ENCODE peak calls at places on chromosomes 12 and 14, in five cellular contexts. I, Y, C, V and T are unnamed samples.

GRCh38 chr14:50099335-50099734 is 17.0 kb downstream of the VCPKMT start:
- DNase-seq in C (no peak), V (peak; percentile 33), I (peak; percentile 61), Y (no peak), T (no peak)

GRCh38 chr14:59510001-59510400 is 25.7 kb downstream of the JKAMP start:
- DNase-seq in I (no peak), C (no peak), Y (no peak), V (no peak), T (no peak)

GRCh38 chr12:77679701-77680100 is 151.0 kb upstream of the NAV3 start:
- DNase-seq in I (no peak), V (no peak), C (no peak), Y (no peak), T (no peak)

GRCh38 chr14:98692832-98693231 is 579.2 kb downstream of the BCL11B start:
- DNase-seq in Y (no peak), I (no peak), C (no peak), V (no peak), T (no peak)

GRCh38 chr14:25050494-25051170 is 685 bp upstream of the STXBP6 start:
- DNase-seq in V (peak; percentile 92), Y (no peak), C (no peak), I (peak; percentile 88), T (no peak)

GRCh38 chr14:36300337-36300736 is 20.1 kb downstream of the MBIP start:
- DNase-seq in C (no peak), Y (no peak), I (peak; percentile 45), V (peak; percentile 47), T (no peak)

GRCh38 chr12:32444895-32445294 is 45.5 kb downstream of the FGD4 start:
- DNase-seq in C (peak; percentile 63), V (peak; percentile 46), I (peak; percentile 88), Y (peak; percentile 95), T (no peak)

GRCh38 chr14:75011356-75012097 is 8.8 kb downstream of the EIF2B2 start:
- DNase-seq in I (peak; percentile 83), Y (peak; percentile 48), V (peak; percentile 87), C (peak; percentile 17), T (no peak)

GRCh38 chr12:116876151-116876869 is 4.9 kb downstream of the HRK start:
- DNase-seq in V (no peak), C (no peak), Y (no peak), I (peak; percentile 27), T (no peak)

GRCh38 chr12:46351138-46351537 is 21.4 kb downstream of the SLC38A2 start:
- DNase-seq in I (no peak), Y (no peak), V (no peak), C (no peak), T (no peak)

GRCh38 chr12:13435535-13435934 is 239.0 kb downstream of the EMP1 start:
- DNase-seq in I (no peak), Y (no peak), C (no peak), V (no peak), T (no peak)

GRCh38 chr12:18160901-18161300 is 70.9 kb upstream of the RERGL start:
- DNase-seq in C (peak; percentile 22), Y (no peak), V (no peak), I (no peak), T (no peak)

GRCh38 chr12:42163913-42164312 is 19.2 kb upstream of the GXYLT1 start:
- DNase-seq in I (no peak), Y (no peak), V (no peak), C (no peak), T (no peak)

GRCh38 chr12:57609091-57609780 is 2.0 kb upstream of the ARHGEF25 start:
- DNase-seq in Y (no peak), I (no peak), C (no peak), V (no peak), T (no peak)

GRCh38 chr14:55803506-55804197 is 223.6 kb downstream of the KTN1 start:
- DNase-seq in C (no peak), I (no peak), Y (no peak), V (no peak), T (no peak)

GRCh38 chr14:95185452-95186392 is 28.4 kb upstream of the DICER1 start:
- DNase-seq in V (peak; percentile 18), I (peak; percentile 54), Y (no peak), C (no peak), T (no peak)

GRCh38 chr12:98341732-98342131 is 173.7 kb upstream of the TMPO start:
- DNase-seq in V (no peak), I (no peak), Y (no peak), C (no peak), T (no peak)

GRCh38 chr14:100476012-100476822 is 111.0 kb downstream of the BEGAIN start:
- DNase-seq in I (peak; percentile 42), V (peak; percentile 95), C (peak; percentile 87), Y (peak; percentile 68), T (peak; percentile 17)

GRCh38 chr12:121582583-121583333 is 1.9 kb upstream of the KDM2B start:
- DNase-seq in I (peak; percentile 41), Y (no peak), V (peak; percentile 12), C (peak; percentile 30), T (no peak)

GRCh38 chr14:103121846-103122577 is 1.2 kb upstream of the TNFAIP2 start:
- DNase-seq in V (peak; percentile 63), I (peak; percentile 50), Y (peak; percentile 85), C (peak; percentile 99), T (peak; percentile 89)

GRCh38 chr12:116233669-116234068 is 43.8 kb downstream of the MED13L start:
- DNase-seq in V (no peak), I (no peak), Y (no peak), C (no peak), T (no peak)

GRCh38 chr12:109833307-109834189 is at the start of gene TRPV4:
- DNase-seq in C (no peak), V (peak; percentile 67), I (peak; percentile 67), Y (no peak), T (no peak)

GRCh38 chr12:110636516-110636915 is 22.6 kb downstream of the TCTN1 start:
- DNase-seq in C (no peak), Y (no peak), I (no peak), V (no peak), T (no peak)

GRCh38 chr14:85058170-85058569 is 471.8 kb upstream of the FLRT2 start:
- DNase-seq in I (peak; percentile 15), V (peak; percentile 23), Y (no peak), C (no peak), T (no peak)

GRCh38 chr12:1544991-1545700 is 49.2 kb downstream of the FBXL14 start:
- DNase-seq in I (peak; percentile 50), V (peak; percentile 56), Y (no peak), C (peak; percentile 22), T (no peak)

GRCh38 chr14:99529899-99530298 is 48.7 kb downstream of the CCNK start:
- DNase-seq in V (peak; percentile 28), C (no peak), I (no peak), Y (no peak), T (no peak)

GRCh38 chr12:96397756-96398421 is 2.4 kb downstream of the CDK17 start:
- DNase-seq in I (no peak), C (no peak), V (peak; percentile 62), Y (no peak), T (no peak)